ENCODE peak calls at places on chromosomes 2 and 18, in six cellular contexts. One of them, this sample, is unnamed.

GRCh38 chr2:164928101-164928673 is 27.1 kb downstream of the SLC38A11 start:
- DNase-seq in anterior cingulate cortex: no peak
- DNase-seq in activated naive CD8-positive, alpha-beta T cell treated with anti-CD3 and anti-CD28 coated beads, Interleukin-2, amount 10 ng/mL, durations not matched to agents 7 days and 5 days: no peak
- DNase-seq in NCI-H510A: no peak
- DNase-seq in mammary epithelial cell: no peak
- DNase-seq in stimulated activated effector memory CD8-positive, alpha-beta T cell treated with anti-CD3 and anti-CD28 coated beads, Interleukin-12 subunit alpha, Interleukin-12 subunit beta, amount 100 ng/mL, for 72 hours: no peak
- DNase-seq in this sample: no peak

GRCh38 chr2:7191927-7192326 is 274.7 kb downstream of the RNF144A start:
- DNase-seq in anterior cingulate cortex: no peak
- DNase-seq in activated naive CD8-positive, alpha-beta T cell treated with anti-CD3 and anti-CD28 coated beads, Interleukin-2, amount 10 ng/mL, durations not matched to agents 7 days and 5 days: no peak
- DNase-seq in NCI-H510A: no peak
- DNase-seq in mammary epithelial cell: peak
- DNase-seq in stimulated activated effector memory CD8-positive, alpha-beta T cell treated with anti-CD3 and anti-CD28 coated beads, Interleukin-12 subunit alpha, Interleukin-12 subunit beta, amount 100 ng/mL, for 72 hours: no peak
- DNase-seq in this sample: no peak

GRCh38 chr18:21012308-21012707 is 99.3 kb downstream of the ROCK1 start:
- DNase-seq in anterior cingulate cortex: no peak
- DNase-seq in activated naive CD8-positive, alpha-beta T cell treated with anti-CD3 and anti-CD28 coated beads, Interleukin-2, amount 10 ng/mL, durations not matched to agents 7 days and 5 days: no peak
- DNase-seq in NCI-H510A: no peak
- DNase-seq in mammary epithelial cell: no peak
- DNase-seq in stimulated activated effector memory CD8-positive, alpha-beta T cell treated with anti-CD3 and anti-CD28 coated beads, Interleukin-12 subunit alpha, Interleukin-12 subunit beta, amount 100 ng/mL, for 72 hours: no peak
- DNase-seq in this sample: no peak

GRCh38 chr2:130834091-130834922 is 2.4 kb upstream of the ARHGEF4 start:
- DNase-seq in anterior cingulate cortex: no peak
- DNase-seq in activated naive CD8-positive, alpha-beta T cell treated with anti-CD3 and anti-CD28 coated beads, Interleukin-2, amount 10 ng/mL, durations not matched to agents 7 days and 5 days: no peak
- DNase-seq in NCI-H510A: peak
- DNase-seq in mammary epithelial cell: no peak
- DNase-seq in stimulated activated effector memory CD8-positive, alpha-beta T cell treated with anti-CD3 and anti-CD28 coated beads, Interleukin-12 subunit alpha, Interleukin-12 subunit beta, amount 100 ng/mL, for 72 hours: no peak
- DNase-seq in this sample: no peak

GRCh38 chr2:160952462-160952861 is 207.8 kb upstream of the TANK start:
- DNase-seq in anterior cingulate cortex: no peak
- DNase-seq in activated naive CD8-positive, alpha-beta T cell treated with anti-CD3 and anti-CD28 coated beads, Interleukin-2, amount 10 ng/mL, durations not matched to agents 7 days and 5 days: no peak
- DNase-seq in NCI-H510A: no peak
- DNase-seq in mammary epithelial cell: no peak
- DNase-seq in stimulated activated effector memory CD8-positive, alpha-beta T cell treated with anti-CD3 and anti-CD28 coated beads, Interleukin-12 subunit alpha, Interleukin-12 subunit beta, amount 100 ng/mL, for 72 hours: no peak
- DNase-seq in this sample: peak

GRCh38 chr2:105283532-105283931 is 42.0 kb downstream of the GPR45 start:
- DNase-seq in anterior cingulate cortex: no peak
- DNase-seq in activated naive CD8-positive, alpha-beta T cell treated with anti-CD3 and anti-CD28 coated beads, Interleukin-2, amount 10 ng/mL, durations not matched to agents 7 days and 5 days: no peak
- DNase-seq in NCI-H510A: no peak
- DNase-seq in mammary epithelial cell: no peak
- DNase-seq in stimulated activated effector memory CD8-positive, alpha-beta T cell treated with anti-CD3 and anti-CD28 coated beads, Interleukin-12 subunit alpha, Interleukin-12 subunit beta, amount 100 ng/mL, for 72 hours: no peak
- DNase-seq in this sample: no peak

GRCh38 chr2:171723724-171724683 is 36.7 kb downstream of the DYNC1I2 start:
- DNase-seq in anterior cingulate cortex: peak
- DNase-seq in activated naive CD8-positive, alpha-beta T cell treated with anti-CD3 and anti-CD28 coated beads, Interleukin-2, amount 10 ng/mL, durations not matched to agents 7 days and 5 days: no peak
- DNase-seq in NCI-H510A: peak
- DNase-seq in mammary epithelial cell: no peak
- DNase-seq in stimulated activated effector memory CD8-positive, alpha-beta T cell treated with anti-CD3 and anti-CD28 coated beads, Interleukin-12 subunit alpha, Interleukin-12 subunit beta, amount 100 ng/mL, for 72 hours: no peak
- DNase-seq in this sample: peak

GRCh38 chr2:26767129-26767528 is 3.0 kb downstream of the SLC35F6 start:
- DNase-seq in anterior cingulate cortex: no peak
- DNase-seq in activated naive CD8-positive, alpha-beta T cell treated with anti-CD3 and anti-CD28 coated beads, Interleukin-2, amount 10 ng/mL, durations not matched to agents 7 days and 5 days: no peak
- DNase-seq in NCI-H510A: no peak
- DNase-seq in mammary epithelial cell: no peak
- DNase-seq in stimulated activated effector memory CD8-positive, alpha-beta T cell treated with anti-CD3 and anti-CD28 coated beads, Interleukin-12 subunit alpha, Interleukin-12 subunit beta, amount 100 ng/mL, for 72 hours: no peak
- DNase-seq in this sample: no peak

GRCh38 chr2:174376967-174377366 is 18.6 kb upstream of the SCRN3 start:
- DNase-seq in anterior cingulate cortex: no peak
- DNase-seq in activated naive CD8-positive, alpha-beta T cell treated with anti-CD3 and anti-CD28 coated beads, Interleukin-2, amount 10 ng/mL, durations not matched to agents 7 days and 5 days: no peak
- DNase-seq in NCI-H510A: no peak
- DNase-seq in mammary epithelial cell: peak
- DNase-seq in stimulated activated effector memory CD8-positive, alpha-beta T cell treated with anti-CD3 and anti-CD28 coated beads, Interleukin-12 subunit alpha, Interleukin-12 subunit beta, amount 100 ng/mL, for 72 hours: no peak
- DNase-seq in this sample: no peak